ENCODE peak calls at places on chromosomes 3 and 15, in seven cellular contexts. I is psoas muscle, V is GM06990, Q is fibroblast of lung, K is adrenal gland, W is breast epithelium, X is left ventricle myocardium inferior. H is an unnamed sample. For H3K27me3, the result is how much of the 10 kb centered on the place peaks cover.

GRCh38 chr3:23966308-23966707 is 21.2 kb downstream of the NR1D2 start:
- DNase-seq in Q (peak), X (no peak), V (no peak), W (no peak), I (no peak), K (no peak), H (no peak)

GRCh38 chr3:58038675-58039302 is 30.6 kb downstream of the FLNB start:
- DNase-seq in I (no peak), V (no peak), Q (peak), W (no peak), X (no peak), K (no peak), H (no peak)

GRCh38 chr3:106421928-106422327 is 553.1 kb upstream of the CBLB start:
- DNase-seq in Q (peak), I (no peak), X (no peak), K (no peak), W (no peak), V (no peak), H (no peak)

GRCh38 chr3:127820221-127820870 is 2.0 kb downstream of the MGLL start:
- DNase-seq in K (no peak), X (no peak), W (no peak), V (no peak), I (no peak), Q (peak), H (no peak)

GRCh38 chr15:65524226-65524625 is 6.0 kb upstream of the HACD3 start:
- DNase-seq in K (no peak), V (no peak), Q (no peak), I (no peak), X (no peak), W (no peak), H (no peak)

GRCh38 chr15:27826902-27827321 is 272.2 kb downstream of the OCA2 start:
- DNase-seq in K (no peak), V (no peak), W (no peak), X (no peak), Q (peak), I (no peak), H (no peak)

GRCh38 chr3:149114458-149114857 is 15.0 kb upstream of the HPS3 start:
- DNase-seq in V (no peak), Q (peak), W (no peak), I (no peak), K (no peak), X (no peak), H (no peak)

GRCh38 chr15:70713547-70714414 is 49.6 kb downstream of the UACA start:
- DNase-seq in X (no peak), I (no peak), V (no peak), W (no peak), K (no peak), Q (peak), H (no peak)

GRCh38 chr3:47781326-47781684 is 388 bp downstream of the SMARCC1 start:
- DNase-seq in X (peak), V (peak), I (peak), W (peak), Q (no peak), K (peak), H (peak)

GRCh38 chr15:57213783-57214366 is 162.4 kb upstream of the CGNL1 start:
- DNase-seq in W (no peak), Q (peak), X (no peak), K (no peak), V (no peak), I (no peak), H (no peak)

GRCh38 chr15:79283252-79284048 is 928 bp downstream of the ANKRD34C start:
- DNase-seq in W (no peak), Q (peak), V (peak), K (peak), I (peak), X (peak), H (peak)
- H3K27me3 ChIP-seq in W (under half), Q (under half), V (under half), K (under half), I (under half), X (half or more), H (under half)

GRCh38 chr15:62841269-62841628 is 201.3 kb upstream of the TPM1 start:
- DNase-seq in V (no peak), X (no peak), W (no peak), K (no peak), Q (peak), I (no peak), H (no peak)

GRCh38 chr15:62845239-62846126 is 197.1 kb upstream of the TPM1 start:
- DNase-seq in X (no peak), W (no peak), Q (peak), V (no peak), K (no peak), I (no peak), H (no peak)

GRCh38 chr15:62841891-62842559 is 200.5 kb upstream of the TPM1 start:
- DNase-seq in Q (no peak), X (peak), W (no peak), I (no peak), V (no peak), K (no peak), H (no peak)

GRCh38 chr15:62844564-62845235 is 197.8 kb upstream of the TPM1 start:
- DNase-seq in X (no peak), Q (peak), V (no peak), I (no peak), W (no peak), K (no peak), H (no peak)

DNA sequence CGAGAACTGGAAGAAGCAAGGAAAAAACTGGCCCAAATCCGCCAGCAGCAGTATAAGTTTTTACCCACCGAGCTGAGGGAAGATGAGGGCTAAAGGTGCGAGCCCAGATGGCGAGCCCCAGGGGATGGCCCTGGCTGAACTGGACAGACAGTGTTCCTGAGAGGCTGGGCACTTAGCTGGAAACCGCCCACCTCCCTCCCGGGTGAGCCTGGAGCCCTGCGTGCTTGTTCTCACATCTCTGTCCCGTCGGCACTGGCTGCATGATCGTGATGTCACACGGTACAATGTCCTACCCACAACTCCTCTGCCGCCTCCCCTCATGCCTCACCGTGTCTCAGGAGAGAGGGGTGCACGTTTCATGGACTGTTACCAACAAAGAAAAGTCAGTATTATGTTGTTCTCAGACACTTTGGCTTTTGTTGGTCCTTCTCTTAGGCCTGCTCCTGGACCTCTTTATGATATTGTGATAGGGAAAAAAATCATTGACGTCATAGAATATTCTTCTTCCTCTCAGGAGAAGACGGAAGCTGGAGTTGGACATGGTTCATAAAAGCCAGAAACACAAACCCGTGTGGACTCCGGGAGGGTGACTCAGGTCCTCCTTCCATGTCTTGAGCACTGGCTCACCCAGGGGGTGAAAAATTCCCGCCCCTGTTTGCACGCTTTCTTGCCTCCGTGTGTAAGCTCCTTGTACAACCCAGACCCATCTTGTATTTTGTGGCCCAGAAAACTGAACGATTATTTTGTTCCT is 201.9 kb upstream of the TPM1 start:
- DNase-seq in W (no peak), V (no peak), X (no peak), K (no peak), I (no peak), Q (peak), H (no peak)
- H3K4me3 ChIP-seq in W (no peak), V (no peak), X (no peak), K (no peak), I (no peak), Q (no peak), H (no peak)

DNA sequence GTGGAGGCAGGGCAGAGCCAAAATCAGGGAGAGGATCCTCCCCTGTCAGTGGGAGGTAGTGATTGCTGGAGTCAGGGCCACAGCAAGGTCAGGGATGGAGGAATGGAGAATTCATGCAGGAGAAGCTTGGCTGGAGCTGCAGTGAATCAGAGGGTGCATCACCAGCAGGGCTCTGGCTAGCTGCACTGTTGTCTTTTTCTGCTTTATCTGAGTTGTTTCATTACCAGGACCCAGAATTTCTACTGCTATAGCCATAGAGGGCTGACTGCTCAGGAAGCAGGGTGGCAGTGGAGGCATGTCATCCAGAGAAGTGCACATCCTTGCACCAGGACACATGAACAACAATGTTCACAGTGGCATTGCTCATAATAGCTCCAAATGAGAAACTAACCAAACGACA is 113.5 kb upstream of the GALNT15 start:
- DNase-seq in Q (peak), K (peak), I (peak), V (no peak), X (no peak), W (no peak), H (no peak)
- TF ChIP-seq CTCF in Q (no peak), K (no peak), I (no peak), V (no peak), X (no peak), W (no peak), H (no peak)

GRCh38 chr3:39205131-39205530 is 12.7 kb upstream of the XIRP1 start:
- DNase-seq in X (no peak), W (no peak), I (no peak), Q (no peak), V (no peak), K (no peak), H (no peak)

GRCh38 chr3:39205919-39206516 is 13.6 kb upstream of the XIRP1 start:
- DNase-seq in K (no peak), Q (no peak), X (no peak), W (no peak), V (no peak), I (no peak), H (no peak)

GRCh38 chr3:39209329-39209970 is 17.1 kb upstream of the XIRP1 start:
- DNase-seq in W (no peak), I (no peak), V (no peak), Q (no peak), X (no peak), K (no peak), H (no peak)

GRCh38 chr3:39208463-39209055 is 16.2 kb upstream of the XIRP1 start:
- DNase-seq in V (no peak), Q (peak), W (no peak), X (peak), I (peak), K (no peak), H (no peak)

GRCh38 chr3:39207361-39208192 is 15.2 kb upstream of the XIRP1 start:
- DNase-seq in W (no peak), I (no peak), V (no peak), K (no peak), Q (no peak), X (no peak), H (no peak)
- H3K27me3 ChIP-seq in W (under half), I (under half), V (under half), K (under half), Q (under half), X (under half), H (under half)

GRCh38 chr3:114442251-114442650 is 148.4 kb downstream of the TIGIT start:
- DNase-seq in K (no peak), I (no peak), W (no peak), V (no peak), X (no peak), Q (peak), H (no peak)
- H3K4me3 ChIP-seq in K (no peak), I (no peak), W (no peak), V (no peak), X (no peak), Q (no peak), H (peak)

GRCh38 chr3:175146258-175146657 is 287.1 kb downstream of the NAALADL2 start:
- DNase-seq in Q (peak), I (no peak), K (no peak), V (no peak), X (no peak), W (no peak), H (no peak)
- TF ChIP-seq CTCF in Q (peak), I (no peak), K (no peak), V (peak), X (peak), W (no peak), H (peak)